ENCODE peak calls at places on chromosome 2, in ten cellular contexts. E is ascending aorta, F is psoas muscle, X is colonic mucosa, Q is lower lobe of right lung, L is pancreas, Y is WERI-Rb-1, I is sigmoid colon, T is endothelial cell of umbilical vein, W is right lobe of liver. O is an unnamed sample.
A peak's percentile ranks its signal among the peaks of the same experiment; 100 is the strongest.

GRCh38 chr2:238164906-238165287 is 6.1 kb downstream of the ERFE start:
- DNase-seq in X (no peak), T (no peak), Y (no peak), F (no peak), L (peak; percentile 45), E (peak; percentile 41), Q (no peak), I (no peak), W (no peak), O (no peak)

GRCh38 chr2:10120938-10121574 is 1.5 kb upstream of the RRM2 start:
- DNase-seq in L (no peak), F (no peak), T (no peak), E (peak; percentile 35), Q (no peak), X (peak; percentile 55), W (no peak), I (peak; percentile 14), Y (no peak), O (no peak)

GRCh38 chr2:66929632-66930385 is 467.3 kb upstream of the ETAA1 start:
- DNase-seq in F (peak; percentile 38), I (peak; percentile 90), W (peak; percentile 59), E (no peak), Y (no peak), T (peak; percentile 76), X (peak; percentile 59), L (peak; percentile 88), Q (peak; percentile 79), O (no peak)

GRCh38 chr2:26711457-26712155 is 19.1 kb downstream of the KCNK3 start:
- DNase-seq in Q (no peak), Y (no peak), E (no peak), X (no peak), I (peak; percentile 93), W (no peak), F (no peak), T (no peak), L (no peak), O (no peak)

GRCh38 chr2:104434363-104434792 is 419.5 kb upstream of the POU3F3 start:
- DNase-seq in X (peak; percentile 21), T (no peak), Q (peak; percentile 48), F (peak; percentile 42), W (peak; percentile 63), L (peak; percentile 22), I (no peak), Y (no peak), E (no peak), O (peak; percentile 5)

GRCh38 chr2:27765621-27766286 is 5.8 kb upstream of the MRPL33 start:
- DNase-seq in T (peak; percentile 57), Q (peak; percentile 86), L (peak; percentile 91), W (peak; percentile 72), I (peak; percentile 68), F (peak; percentile 76), Y (no peak), X (peak; percentile 72), E (peak; percentile 78), O (peak; percentile 49)

GRCh38 chr2:9703085-9703641 is 72.4 kb upstream of the YWHAQ start:
- DNase-seq in X (peak; percentile 26), E (peak; percentile 74), T (no peak), F (peak; percentile 59), Q (peak; percentile 79), I (no peak), W (no peak), Y (no peak), L (no peak), O (no peak)

GRCh38 chr2:208025037-208025813 is at the start of gene PLEKHM3:
- DNase-seq in F (peak; percentile 92), Q (peak; percentile 93), T (peak; percentile 87), I (peak; percentile 94), E (peak; percentile 91), L (peak; percentile 95), Y (peak; percentile 83), X (peak; percentile 89), W (peak; percentile 87), O (peak; percentile 94)

DNA sequence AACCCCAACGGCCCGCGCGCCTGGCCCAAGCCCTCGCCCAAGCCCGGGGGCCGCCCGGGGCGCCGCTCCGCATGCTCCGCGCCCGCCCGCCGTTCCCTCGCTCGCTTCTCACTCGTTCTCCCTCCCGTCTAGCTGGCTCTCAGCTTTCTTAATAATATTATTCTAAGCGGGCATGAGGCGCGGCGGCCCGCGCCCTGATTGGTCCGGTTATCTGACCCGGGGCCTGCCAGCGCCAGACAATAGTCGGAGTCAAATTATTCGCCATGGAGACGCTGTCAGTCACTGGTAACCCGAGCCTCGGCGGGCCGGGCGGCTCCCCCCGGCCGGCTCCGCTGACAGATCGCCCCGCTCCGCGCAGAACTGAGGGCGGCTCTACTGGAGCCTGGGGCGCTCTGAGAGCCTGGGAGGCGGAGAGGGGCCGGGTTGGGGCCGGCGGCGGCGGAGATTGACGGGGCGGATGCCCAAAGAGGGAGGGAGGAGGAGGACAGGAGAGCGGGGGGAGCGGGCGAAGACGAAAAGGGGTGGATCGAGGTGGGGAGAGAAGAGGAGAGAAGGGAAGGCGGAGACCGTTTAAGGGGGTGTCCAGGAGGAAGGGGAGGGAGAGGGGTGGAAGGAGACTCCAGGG is at the start of gene SIX2:
- DNase-seq in I (peak; percentile 93), Q (peak; percentile 93), T (peak; percentile 97), X (peak; percentile 74), E (peak; percentile 97), W (peak; percentile 47), L (peak; percentile 97), Y (peak; percentile 79), F (peak; percentile 98), O (peak; percentile 63)
- H3K27ac ChIP-seq in I (peak within 1 kb of the TSS; percentile 22), Q (no peak within 1 kb of the TSS), T (no peak within 1 kb of the TSS), X (no peak within 1 kb of the TSS), E (peak within 1 kb of the TSS; percentile 91), W (no peak within 1 kb of the TSS), L (peak within 1 kb of the TSS; percentile 42), Y (no peak within 1 kb of the TSS), F (peak within 1 kb of the TSS; percentile 92), O (no peak within 1 kb of the TSS)

GRCh38 chr2:199460101-199460671 is 2.4 kb upstream of the SATB2 start:
- DNase-seq in E (no peak), I (no peak), X (no peak), Q (no peak), F (no peak), W (no peak), T (peak; percentile 36), L (no peak), Y (no peak), O (peak; percentile 69)

GRCh38 chr2:199460808-199461454 is 3.2 kb upstream of the SATB2 start:
- DNase-seq in L (no peak), W (no peak), X (no peak), Q (no peak), Y (no peak), E (no peak), T (peak; percentile 16), F (no peak), I (no peak), O (no peak)

GRCh38 chr2:199462167-199462976 is 4.6 kb upstream of the SATB2 start:
- DNase-seq in I (no peak), Y (no peak), F (no peak), W (no peak), T (no peak), Q (no peak), E (no peak), L (peak; percentile 73), X (peak; percentile 31), O (no peak)

GRCh38 chr2:199463000-199463692 is 5.4 kb upstream of the SATB2 start:
- DNase-seq in T (peak; percentile 30), W (peak; percentile 79), E (peak; percentile 81), X (peak; percentile 92), Y (peak; percentile 88), L (peak; percentile 91), F (peak; percentile 89), Q (peak; percentile 77), I (peak; percentile 70), O (peak; percentile 82)

DNA sequence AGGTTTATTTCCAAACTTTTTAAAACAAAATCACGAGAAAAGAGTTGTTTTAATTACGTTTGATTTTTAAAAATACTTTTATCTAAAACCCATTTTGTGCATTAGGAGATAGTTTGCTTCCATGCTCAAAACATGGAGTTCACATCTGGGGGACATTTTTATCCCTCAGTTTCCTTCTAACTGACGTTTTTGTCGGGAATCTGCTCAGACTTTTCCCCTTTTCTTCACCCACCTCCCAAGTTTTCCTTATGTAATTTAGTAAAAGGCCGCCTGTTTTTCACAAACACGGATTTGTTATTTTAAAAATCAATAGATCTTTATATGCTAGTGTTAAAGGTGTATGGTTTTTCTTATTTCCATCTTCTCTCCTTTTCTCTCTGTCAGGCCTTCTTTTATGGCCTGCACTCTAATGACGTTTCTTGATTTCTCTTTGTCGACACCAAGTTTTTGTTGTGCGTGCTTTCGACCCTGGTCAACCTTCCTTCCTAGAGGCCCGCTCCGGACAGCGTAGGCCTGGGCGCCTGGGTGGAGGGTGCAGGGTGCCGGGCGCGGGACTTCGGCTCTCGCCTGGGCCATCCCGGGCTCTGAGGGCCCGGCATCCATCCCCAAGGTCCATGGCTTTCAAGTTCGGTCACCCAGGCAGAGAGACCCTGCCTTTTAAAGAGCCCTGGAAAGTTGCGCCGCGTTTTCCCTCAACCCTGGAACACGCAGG is 3.9 kb upstream of the SATB2 start:
- DNase-seq in F (no peak), I (no peak), Y (no peak), W (no peak), L (no peak), X (peak; percentile 32), Q (no peak), T (no peak), E (no peak), O (no peak)
- H3K27me3 ChIP-seq in F (no peaks in the 10 kb centered on the region), I (peaks cover 86% of the 10 kb centered on the region), Y (peaks cover 10% of the 10 kb centered on the region), W (peaks cover 59% of the 10 kb centered on the region), L (peaks cover 56% of the 10 kb centered on the region), X (peaks cover 12% of the 10 kb centered on the region), Q (peaks cover 80% of the 10 kb centered on the region), T (peaks cover 61% of the 10 kb centered on the region), E (peaks cover 35% of the 10 kb centered on the region), O (peaks cover 68% of the 10 kb centered on the region)

GRCh38 chr2:62194558-62195420 is 1.1 kb upstream of the B3GNT2 start:
- DNase-seq in F (peak; percentile 57), I (no peak), E (no peak), Q (peak; percentile 55), L (peak; percentile 73), W (peak; percentile 50), Y (no peak), T (no peak), X (peak; percentile 50), O (peak; percentile 23)
- H3K27ac ChIP-seq in F (peak overlapping the region; percentile 80), I (peak overlapping the region; percentile 98), E (peak overlapping the region; percentile 91), Q (peak overlapping the region; percentile 97), L (no peak overlapping the region), W (peak overlapping the region; percentile 92), Y (no peak overlapping the region), T (no peak overlapping the region), X (no peak overlapping the region), O (no peak overlapping the region)

GRCh38 chr2:152099655-152100050 is 809 bp upstream of the CACNB4 start:
- DNase-seq in Y (no peak), X (no peak), L (no peak), I (no peak), Q (no peak), F (no peak), W (no peak), T (no peak), E (no peak), O (no peak)

GRCh38 chr2:152098033-152098797 is 629 bp downstream of the CACNB4 start:
- DNase-seq in X (peak; percentile 25), F (peak; percentile 58), I (peak; percentile 72), Y (no peak), E (no peak), T (no peak), Q (peak; percentile 58), W (peak; percentile 39), L (peak; percentile 71), O (peak; percentile 46)

GRCh38 chr2:152100961-152101360 is 2.1 kb upstream of the CACNB4 start:
- DNase-seq in Y (no peak), I (no peak), W (no peak), L (no peak), E (no peak), T (no peak), X (no peak), Q (no peak), F (no peak), O (no peak)

GRCh38 chr2:152097291-152098032 is 1.4 kb downstream of the CACNB4 start:
- DNase-seq in L (no peak), W (no peak), E (no peak), X (no peak), I (no peak), T (peak; percentile 30), Y (no peak), Q (no peak), F (no peak), O (peak; percentile 33)

DNA sequence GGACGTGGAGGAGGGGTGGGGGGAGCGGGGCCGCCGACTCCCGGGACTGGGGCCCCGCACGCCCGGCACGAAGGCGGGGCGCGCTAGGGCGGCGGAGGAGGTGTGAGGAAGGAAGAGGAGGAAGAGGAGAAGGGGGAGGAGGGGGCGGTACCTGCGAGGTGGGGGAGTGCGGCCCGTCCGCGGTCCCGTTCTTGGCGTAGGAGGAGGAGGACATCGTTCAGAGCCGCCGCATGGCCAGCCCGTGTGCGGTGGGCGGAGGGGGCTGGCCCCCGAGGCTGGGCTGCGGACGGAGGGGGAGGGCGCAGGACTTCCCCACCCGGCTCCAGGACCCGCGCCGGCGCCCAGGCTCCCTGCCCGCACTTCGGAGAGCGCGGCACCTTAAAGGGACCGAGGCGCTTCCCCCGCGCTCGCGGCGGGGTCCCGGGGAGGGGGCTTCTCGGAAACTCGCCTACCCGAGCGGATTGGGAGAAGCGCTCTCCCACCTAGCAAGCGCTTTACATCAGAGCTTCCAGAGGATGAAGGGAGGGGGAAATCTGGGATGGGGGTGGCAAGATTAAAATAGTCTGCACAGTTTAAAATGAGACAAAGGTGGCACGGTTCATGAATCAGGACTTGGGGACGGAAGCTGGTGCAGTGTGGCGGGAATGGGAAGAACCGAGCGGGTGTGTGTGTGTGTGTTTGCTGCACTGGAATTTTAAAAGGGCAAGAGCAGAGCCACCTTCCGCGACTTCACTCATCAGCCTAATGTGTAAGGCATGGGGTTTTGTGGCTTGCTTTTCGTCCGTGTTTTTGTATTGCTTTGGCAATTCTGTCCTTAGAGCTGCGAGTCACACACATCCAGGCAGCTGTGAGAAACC is at the start of gene CACNB4:
- DNase-seq in Q (peak; percentile 51), T (peak; percentile 16), F (no peak), E (peak; percentile 63), W (peak; percentile 29), Y (peak; percentile 27), X (peak; percentile 20), I (no peak), L (peak; percentile 54), O (no peak)
- H3K27me3 ChIP-seq in Q (peaks cover 26% of the 10 kb centered on the region), T (peaks cover 47% of the 10 kb centered on the region), F (no peaks in the 10 kb centered on the region), E (no peaks in the 10 kb centered on the region), W (no peaks in the 10 kb centered on the region), Y (no peaks in the 10 kb centered on the region), X (peaks cover 30% of the 10 kb centered on the region), I (peaks cover 37% of the 10 kb centered on the region), L (peaks cover 4% of the 10 kb centered on the region), O (peaks cover 27% of the 10 kb centered on the region)

O was measured in trophoblast cell.